ENCODE peak calls at places on chromosomes 16 and 17, in eight cellular contexts. L, Y, W, H, Q, J, E and P are unnamed samples.

GRCh38 chr17:36128411-36128978 is 24.9 kb downstream of the CCL4 start:
- DNase-seq in L (no peak), Y (no peak), W (no peak), H (no peak), Q (no peak), J (peak), E (peak), P (no peak)

GRCh38 chr17:63140255-63140654 is 174.2 kb downstream of the TANC2 start:
- DNase-seq in L (no peak), Y (peak), W (peak), H (peak), Q (peak), J (peak), E (no peak), P (no peak)

GRCh38 chr17:16980813-16981731 is 9.2 kb upstream of the TNFRSF13B start:
- DNase-seq in L (no peak), Y (peak), W (no peak), H (peak), Q (peak), J (peak), E (peak), P (no peak)

GRCh38 chr17:836154-836553 is 54.0 kb downstream of the MRM3 start:
- DNase-seq in L (no peak), Y (no peak), W (no peak), H (no peak), Q (no peak), J (peak), E (no peak), P (no peak)

GRCh38 chr16:79598341-79599181 is 2.0 kb downstream of the MAF start:
- DNase-seq in L (peak), Y (no peak), W (peak), H (no peak), Q (peak), J (peak), E (peak), P (peak)

GRCh38 chr17:20805751-20806150 is 226.2 kb downstream of the CDRT15L2 start:
- DNase-seq in L (no peak), Y (no peak), W (no peak), H (no peak), Q (no peak), J (no peak), E (no peak), P (no peak)

GRCh38 chr16:75029854-75030253 is 31.0 kb downstream of the ZNRF1 start:
- DNase-seq in L (no peak), Y (no peak), W (no peak), H (peak), Q (no peak), J (peak), E (no peak), P (no peak)

GRCh38 chr17:83006515-83007455 is 72.6 kb upstream of the METRNL start:
- DNase-seq in L (no peak), Y (no peak), W (no peak), H (no peak), Q (no peak), J (no peak), E (no peak), P (no peak)

GRCh38 chr16:1784977-1785845 is 2.5 kb downstream of the NUBP2 start:
- DNase-seq in L (no peak), Y (no peak), W (no peak), H (no peak), Q (no peak), J (no peak), E (peak), P (no peak)

GRCh38 chr16:70777973-70778406 is 23.0 kb downstream of the VAC14 start:
- DNase-seq in L (no peak), Y (no peak), W (no peak), H (no peak), Q (no peak), J (no peak), E (no peak), P (no peak)

GRCh38 chr16:73058616-73059409 is 10.9 kb upstream of the ZFHX3 start:
- DNase-seq in L (no peak), Y (peak), W (no peak), H (peak), Q (peak), J (peak), E (no peak), P (peak)

GRCh38 chr17:33200116-33200515 is 93.0 kb downstream of the ASIC2 start:
- DNase-seq in L (no peak), Y (no peak), W (no peak), H (peak), Q (peak), J (peak), E (peak), P (no peak)

GRCh38 chr17:82520041-82520910 is 744 bp downstream of the FOXK2 start:
- DNase-seq in L (peak), Y (peak), W (no peak), H (peak), Q (peak), J (no peak), E (peak), P (no peak)

GRCh38 chr17:17141279-17141678 is 64.9 kb downstream of the PLD6 start:
- DNase-seq in L (no peak), Y (no peak), W (no peak), H (no peak), Q (no peak), J (no peak), E (no peak), P (no peak)

GRCh38 chr17:78357177-78357586 is 2.7 kb downstream of the SOCS3 start:
- DNase-seq in L (no peak), Y (no peak), W (no peak), H (peak), Q (no peak), J (peak), E (peak), P (no peak)

GRCh38 chr17:75679706-75680201 is 12.6 kb downstream of the SAP30BP start:
- DNase-seq in L (no peak), Y (no peak), W (no peak), H (peak), Q (no peak), J (peak), E (peak), P (no peak)

GRCh38 chr16:12735805-12736204 is 67.9 kb downstream of the CPPED1 start:
- DNase-seq in L (no peak), Y (no peak), W (no peak), H (no peak), Q (no peak), J (no peak), E (no peak), P (no peak)